ENCODE peak calls at places on chromosomes 13 and 19, in four cellular contexts. G, A, M and H are unnamed samples.

GRCh38 chr19:15672580-15673175 is at the start of gene CYP4F12:
- DNase-seq in A (no peak), M (no peak), G (no peak), H (no peak)

GRCh38 chr13:110676511-110677204 is 29.3 kb downstream of the CARS2 start:
- DNase-seq in M (no peak), G (no peak), A (no peak), H (no peak)

GRCh38 chr19:8965887-8966286 is 44.3 kb downstream of the MUC16 start:
- DNase-seq in M (no peak), A (no peak), G (no peak), H (no peak)

GRCh38 chr13:46751811-46752635 is 44.9 kb downstream of the ESD start:
- DNase-seq in G (peak), A (no peak), M (no peak), H (peak)

GRCh38 chr19:39297931-39298634 is 1.9 kb downstream of the IFNL1 start:
- DNase-seq in G (no peak), A (no peak), M (no peak), H (no peak)

GRCh38 chr19:18194554-18195238 is 1.7 kb downstream of the MPV17L2 start:
- DNase-seq in A (peak), M (peak), G (no peak), H (no peak)

GRCh38 chr19:15297416-15298224 is 34.7 kb downstream of the BRD4 start:
- DNase-seq in G (no peak), M (no peak), A (no peak), H (peak)

GRCh38 chr19:27851543-27852060 is 1361.3 kb downstream of the UQCRFS1 start:
- DNase-seq in A (no peak), G (no peak), M (no peak), H (no peak)

GRCh38 chr13:45773236-45773635 is 71.1 kb downstream of the CBY2 start:
- DNase-seq in A (no peak), M (no peak), G (no peak), H (no peak)

GRCh38 chr19:34041922-34042521 is 130.3 kb upstream of the LSM14A start:
- DNase-seq in A (peak), M (peak), G (peak), H (peak)

GRCh38 chr13:18992791-18993190 is 188.8 kb downstream of the TUBA3C start:
- DNase-seq in A (no peak), G (no peak), M (no peak), H (no peak)

GRCh38 chr13:69389899-69390298 is 717.7 kb upstream of the ATXN8OS start:
- DNase-seq in A (no peak), M (no peak), G (no peak), H (no peak)

GRCh38 chr13:65638572-65639168 is 1591.5 kb downstream of the PCDH9 start:
- DNase-seq in G (no peak), A (peak), M (no peak), H (peak)

GRCh38 chr13:62682788-62683187 is 1267.1 kb upstream of the PCDH20 start:
- DNase-seq in A (no peak), M (no peak), G (no peak), H (no peak)

GRCh38 chr13:74669149-74669548 is 534.9 kb upstream of the KLF12 start:
- DNase-seq in A (no peak), G (no peak), M (no peak), H (no peak)

GRCh38 chr13:90835826-90836225 is 511.7 kb upstream of the MIR17HG start:
- DNase-seq in G (no peak), M (no peak), A (no peak), H (no peak)

GRCh38 chr19:10517760-10518443 is 655 bp upstream of the S1PR5 start:
- DNase-seq in M (no peak), A (no peak), G (no peak), H (no peak)

GRCh38 chr19:20051841-20052768 is 12.8 kb upstream of the ZNF682 start:
- DNase-seq in G (no peak), M (peak), A (peak), H (peak)

GRCh38 chr19:49469828-49470614 is 4.0 kb upstream of the FLT3LG start:
- DNase-seq in M (peak), A (no peak), G (no peak), H (no peak)

GRCh38 chr19:12670159-12670928 is 3.7 kb downstream of the WDR83 start:
- DNase-seq in M (no peak), G (no peak), A (no peak), H (no peak)

GRCh38 chr13:78679329-78679728 is 20.4 kb upstream of the OBI1 start:
- DNase-seq in A (no peak), G (no peak), M (no peak), H (no peak)

GRCh38 chr13:24688901-24689300 is 8.7 kb downstream of the ATP12A start:
- DNase-seq in A (no peak), M (no peak), G (no peak), H (no peak)

GRCh38 chr19:18603255-18603957 is 3.2 kb downstream of the CRLF1 start:
- DNase-seq in G (no peak), A (no peak), M (no peak), H (peak)

GRCh38 chr13:26300140-26300539 is 46.2 kb downstream of the CDK8 start:
- DNase-seq in A (peak), G (no peak), M (no peak), H (peak)

GRCh38 chr13:112716461-112716820 is 26.6 kb downstream of the ATP11A start:
- DNase-seq in M (no peak), A (no peak), G (no peak), H (no peak)

GRCh38 chr13:73074101-73074500 is 15.3 kb downstream of the KLF5 start:
- DNase-seq in G (no peak), A (no peak), M (no peak), H (no peak)

GRCh38 chr19:19628499-19629134 is 597 bp upstream of the LPAR2 start:
- DNase-seq in A (no peak), G (no peak), M (peak), H (no peak)

GRCh38 chr19:54489341-54489740 is 13.3 kb upstream of the LAIR2 start:
- DNase-seq in M (no peak), G (no peak), A (no peak), H (no peak)

GRCh38 chr13:77516342-77516789 is 19.1 kb upstream of the SCEL start:
- DNase-seq in M (no peak), G (no peak), A (peak), H (no peak)

GRCh38 chr13:113399755-113400149 is 35.8 kb upstream of the GRTP1 start:
- DNase-seq in G (no peak), A (no peak), M (no peak), H (no peak)

GRCh38 chr19:19101540-19101939 is 36.7 kb downstream of the TMEM161A start:
- DNase-seq in A (no peak), M (no peak), G (no peak), H (no peak)

GRCh38 chr13:38804536-38804935 is 117.7 kb downstream of the FREM2 start:
- DNase-seq in M (no peak), G (no peak), A (no peak), H (no peak)